ENCODE peak calls at places on chromosomes 7 and 10, in eight cellular contexts. One of them, this sample, is unnamed.

GRCh38 chr10:96683065-96683464 is 37.2 kb downstream of the PIK3AP1 start:
- DNase-seq in B cell: no peak
- DNase-seq in GM13977: no peak
- DNase-seq in GM06990: no peak
- DNase-seq in IMR-90: peak
- DNase-seq in mammary epithelial cell: peak
- DNase-seq in heart right ventricle: no peak
- DNase-seq in OCI-LY7: no peak
- DNase-seq in this sample: no peak

GRCh38 chr7:91883676-91884362 is 3.3 kb upstream of the MTERF1 start:
- DNase-seq in OCI-LY7: no peak
- DNase-seq in heart right ventricle: no peak
- DNase-seq in GM13977: no peak
- DNase-seq in B cell: no peak
- DNase-seq in GM06990: no peak
- DNase-seq in IMR-90: no peak
- DNase-seq in mammary epithelial cell: peak
- DNase-seq in this sample: no peak

GRCh38 chr7:117124585-117125220 is 171.4 kb downstream of the ST7 start:
- DNase-seq in OCI-LY7: no peak
- DNase-seq in GM13977: peak
- DNase-seq in heart right ventricle: peak
- DNase-seq in B cell: no peak
- DNase-seq in GM06990: peak
- DNase-seq in mammary epithelial cell: peak
- DNase-seq in IMR-90: peak
- DNase-seq in this sample: no peak

GRCh38 chr7:108079291-108080057 is 50.7 kb downstream of the LAMB4 start:
- DNase-seq in GM06990: no peak
- DNase-seq in B cell: no peak
- DNase-seq in heart right ventricle: no peak
- DNase-seq in OCI-LY7: no peak
- DNase-seq in IMR-90: peak
- DNase-seq in GM13977: no peak
- DNase-seq in mammary epithelial cell: peak
- DNase-seq in this sample: no peak

GRCh38 chr10:78894841-78895195 is 173.9 kb upstream of the ZMIZ1 start:
- DNase-seq in B cell: no peak
- DNase-seq in GM13977: no peak
- DNase-seq in OCI-LY7: no peak
- DNase-seq in mammary epithelial cell: no peak
- DNase-seq in GM06990: no peak
- DNase-seq in heart right ventricle: no peak
- DNase-seq in IMR-90: no peak
- DNase-seq in this sample: no peak

GRCh38 chr10:22002531-22003110 is 909 bp downstream of the DNAJC1 start:
- DNase-seq in heart right ventricle: no peak
- DNase-seq in OCI-LY7: peak
- DNase-seq in GM13977: peak
- DNase-seq in B cell: peak
- DNase-seq in GM06990: no peak
- DNase-seq in IMR-90: peak
- DNase-seq in mammary epithelial cell: peak
- DNase-seq in this sample: peak

GRCh38 chr7:22726345-22726848 is 603 bp upstream of the IL6 start:
- DNase-seq in heart right ventricle: peak
- DNase-seq in mammary epithelial cell: peak
- DNase-seq in OCI-LY7: peak
- DNase-seq in GM06990: peak
- DNase-seq in B cell: peak
- DNase-seq in GM13977: peak
- DNase-seq in IMR-90: peak
- DNase-seq in this sample: peak

GRCh38 chr7:87567052-87567451 is 33.6 kb downstream of the ABCB1 start:
- DNase-seq in GM13977: no peak
- DNase-seq in OCI-LY7: no peak
- DNase-seq in heart right ventricle: no peak
- DNase-seq in IMR-90: no peak
- DNase-seq in B cell: no peak
- DNase-seq in GM06990: no peak
- DNase-seq in mammary epithelial cell: no peak
- DNase-seq in this sample: no peak

GRCh38 chr10:116888380-116889055 is 39.2 kb downstream of the ENO4 start:
- DNase-seq in heart right ventricle: peak
- DNase-seq in GM06990: no peak
- DNase-seq in mammary epithelial cell: peak
- DNase-seq in GM13977: no peak
- DNase-seq in B cell: no peak
- DNase-seq in IMR-90: peak
- DNase-seq in OCI-LY7: no peak
- DNase-seq in this sample: no peak

GRCh38 chr10:42488416-42488815 is 150.0 kb downstream of the ZNF33B start:
- DNase-seq in OCI-LY7: no peak
- DNase-seq in heart right ventricle: no peak
- DNase-seq in IMR-90: peak
- DNase-seq in B cell: no peak
- DNase-seq in GM06990: no peak
- DNase-seq in mammary epithelial cell: peak
- DNase-seq in GM13977: no peak
- DNase-seq in this sample: no peak

GRCh38 chr7:78770422-78771410 is 682.8 kb downstream of the MAGI2 start:
- DNase-seq in GM06990: no peak
- DNase-seq in heart right ventricle: no peak
- DNase-seq in OCI-LY7: no peak
- DNase-seq in B cell: no peak
- DNase-seq in mammary epithelial cell: no peak
- DNase-seq in IMR-90: peak
- DNase-seq in GM13977: no peak
- DNase-seq in this sample: no peak

GRCh38 chr7:34165927-34166550 is 260.7 kb downstream of the BMPER start:
- DNase-seq in OCI-LY7: peak
- DNase-seq in B cell: no peak
- DNase-seq in GM06990: no peak
- DNase-seq in GM13977: peak
- DNase-seq in IMR-90: peak
- DNase-seq in heart right ventricle: no peak
- DNase-seq in mammary epithelial cell: peak
- DNase-seq in this sample: no peak

DNA sequence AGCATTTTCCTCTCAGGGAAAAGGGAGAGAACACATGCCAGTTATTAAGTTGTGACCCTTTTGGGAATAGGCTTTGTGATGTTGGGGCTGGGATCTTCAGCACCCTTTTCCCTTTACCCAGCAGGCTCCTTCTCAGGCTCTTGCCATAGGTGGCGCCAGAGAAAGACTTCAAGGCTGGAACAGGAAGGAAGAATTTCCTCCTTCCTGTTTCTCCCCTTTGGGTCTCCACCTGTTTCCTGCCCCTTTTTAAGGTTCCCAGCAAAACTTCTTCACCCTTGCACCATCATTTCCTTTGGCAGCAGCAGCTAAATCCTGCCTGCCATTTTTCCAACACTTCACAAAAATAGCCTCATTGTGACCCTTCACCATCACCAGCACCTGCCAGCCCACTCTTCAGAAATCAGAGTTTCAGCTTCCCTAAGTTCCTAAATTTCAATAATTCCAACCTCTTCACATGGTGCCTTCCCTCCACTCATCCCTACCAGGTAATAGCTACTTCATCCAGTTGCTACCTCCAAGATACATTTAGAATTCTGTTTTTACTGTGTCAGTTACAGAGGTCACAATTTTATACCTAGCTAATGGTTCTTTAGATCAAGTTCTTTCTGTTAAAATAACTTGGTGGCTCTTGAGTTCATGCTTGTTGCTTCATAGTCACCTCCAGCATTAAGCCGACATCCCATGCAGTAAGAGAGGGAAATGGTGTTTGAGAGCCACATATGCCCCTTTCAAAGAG is 22.4 kb upstream of the FOXK1 start:
- DNase-seq in IMR-90: no peak
- DNase-seq in OCI-LY7: peak
- DNase-seq in GM06990: no peak
- DNase-seq in GM13977: no peak
- DNase-seq in heart right ventricle: no peak
- DNase-seq in mammary epithelial cell: no peak
- DNase-seq in B cell: no peak
- DNase-seq in this sample: no peak
- TF ChIP-seq CTCF in IMR-90: no peak
- TF ChIP-seq CTCF in OCI-LY7: peak
- TF ChIP-seq CTCF in GM06990: peak
- TF ChIP-seq CTCF in GM13977: peak
- TF ChIP-seq CTCF in heart right ventricle: no peak
- TF ChIP-seq CTCF in mammary epithelial cell: peak
- TF ChIP-seq CTCF in B cell: no peak
- TF ChIP-seq CTCF in this sample: no peak

GRCh38 chr10:26780793-26781601 is 79.8 kb downstream of the ABI1 start:
- DNase-seq in heart right ventricle: no peak
- DNase-seq in B cell: peak
- DNase-seq in GM13977: no peak
- DNase-seq in GM06990: peak
- DNase-seq in IMR-90: peak
- DNase-seq in OCI-LY7: peak
- DNase-seq in mammary epithelial cell: peak
- DNase-seq in this sample: peak
- TF ChIP-seq CTCF in heart right ventricle: no peak
- TF ChIP-seq CTCF in B cell: no peak
- TF ChIP-seq CTCF in GM13977: no peak
- TF ChIP-seq CTCF in GM06990: no peak
- TF ChIP-seq CTCF in IMR-90: no peak
- TF ChIP-seq CTCF in OCI-LY7: no peak
- TF ChIP-seq CTCF in mammary epithelial cell: no peak
- TF ChIP-seq CTCF in this sample: no peak

DNA sequence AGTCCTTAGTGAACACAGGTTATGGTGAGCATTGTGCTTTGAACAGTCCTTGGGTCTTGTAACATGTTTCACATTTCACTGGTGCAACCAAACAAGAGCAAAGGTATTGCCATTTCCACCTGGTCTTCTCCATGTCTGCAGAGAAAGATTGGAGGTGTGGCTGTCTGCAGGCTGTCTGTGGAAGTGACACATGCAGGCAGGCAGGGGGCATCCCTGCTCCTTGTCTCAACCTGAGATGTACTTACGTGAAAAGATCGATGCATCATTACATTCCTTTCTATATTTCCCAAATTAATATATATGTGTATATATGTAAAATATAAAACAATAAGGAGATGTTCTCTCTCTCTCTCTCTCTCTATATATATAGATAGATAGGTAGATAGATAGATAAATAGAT is 54.3 kb downstream of the LRRC18 start:
- DNase-seq in B cell: no peak
- DNase-seq in mammary epithelial cell: no peak
- DNase-seq in OCI-LY7: peak
- DNase-seq in GM06990: no peak
- DNase-seq in IMR-90: no peak
- DNase-seq in GM13977: no peak
- DNase-seq in heart right ventricle: no peak
- DNase-seq in this sample: no peak
- TF ChIP-seq CTCF in B cell: no peak
- TF ChIP-seq CTCF in mammary epithelial cell: peak
- TF ChIP-seq CTCF in OCI-LY7: peak
- TF ChIP-seq CTCF in GM06990: peak
- TF ChIP-seq CTCF in IMR-90: peak
- TF ChIP-seq CTCF in GM13977: peak
- TF ChIP-seq CTCF in heart right ventricle: no peak
- TF ChIP-seq CTCF in this sample: no peak

DNA sequence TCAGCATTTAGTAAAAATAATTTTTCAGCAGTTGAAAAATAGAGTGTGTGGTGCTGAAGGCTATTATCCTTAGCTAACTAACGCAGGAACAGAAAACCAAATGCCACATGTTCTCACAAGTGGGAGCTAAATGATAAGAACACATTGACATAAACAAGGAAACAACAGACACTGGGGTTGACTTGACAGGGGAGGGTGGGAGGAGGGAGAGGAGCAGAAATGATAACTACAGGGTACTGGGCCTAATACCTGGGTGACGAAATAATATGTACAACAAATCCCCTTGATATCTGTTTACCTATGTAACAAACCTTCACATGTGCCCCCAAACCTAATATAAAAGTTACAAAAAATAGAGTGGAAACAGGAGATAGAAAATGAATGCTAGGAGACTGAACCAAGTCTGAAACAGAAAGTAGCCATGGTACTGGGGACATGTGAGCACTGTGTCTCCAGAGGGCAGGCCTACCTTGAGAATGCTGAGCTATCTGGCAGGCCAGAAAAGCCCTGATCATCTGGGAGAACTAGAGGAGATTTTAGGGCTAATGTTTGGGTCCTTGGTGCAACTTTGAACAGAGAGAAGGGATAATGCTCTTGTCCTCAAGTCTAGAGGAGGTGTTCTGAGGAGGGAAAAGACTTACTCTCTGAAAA is 4.7 kb upstream of the EFCAB10 start:
- DNase-seq in IMR-90: no peak
- DNase-seq in GM13977: no peak
- DNase-seq in mammary epithelial cell: no peak
- DNase-seq in GM06990: no peak
- DNase-seq in OCI-LY7: no peak
- DNase-seq in heart right ventricle: no peak
- DNase-seq in B cell: no peak
- DNase-seq in this sample: peak
- TF ChIP-seq CTCF in IMR-90: no peak
- TF ChIP-seq CTCF in GM13977: peak
- TF ChIP-seq CTCF in mammary epithelial cell: no peak
- TF ChIP-seq CTCF in GM06990: no peak
- TF ChIP-seq CTCF in OCI-LY7: no peak
- TF ChIP-seq CTCF in heart right ventricle: no peak
- TF ChIP-seq CTCF in B cell: no peak
- TF ChIP-seq CTCF in this sample: no peak

GRCh38 chr7:48411619-48412018 is 240.4 kb downstream of the ABCA13 start:
- DNase-seq in GM06990: no peak
- DNase-seq in IMR-90: no peak
- DNase-seq in OCI-LY7: no peak
- DNase-seq in GM13977: no peak
- DNase-seq in B cell: no peak
- DNase-seq in mammary epithelial cell: no peak
- DNase-seq in heart right ventricle: no peak
- DNase-seq in this sample: no peak
- TF ChIP-seq CTCF in GM06990: no peak
- TF ChIP-seq CTCF in IMR-90: no peak
- TF ChIP-seq CTCF in OCI-LY7: no peak
- TF ChIP-seq CTCF in GM13977: no peak
- TF ChIP-seq CTCF in B cell: no peak
- TF ChIP-seq CTCF in mammary epithelial cell: no peak
- TF ChIP-seq CTCF in heart right ventricle: no peak
- TF ChIP-seq CTCF in this sample: no peak

DNA sequence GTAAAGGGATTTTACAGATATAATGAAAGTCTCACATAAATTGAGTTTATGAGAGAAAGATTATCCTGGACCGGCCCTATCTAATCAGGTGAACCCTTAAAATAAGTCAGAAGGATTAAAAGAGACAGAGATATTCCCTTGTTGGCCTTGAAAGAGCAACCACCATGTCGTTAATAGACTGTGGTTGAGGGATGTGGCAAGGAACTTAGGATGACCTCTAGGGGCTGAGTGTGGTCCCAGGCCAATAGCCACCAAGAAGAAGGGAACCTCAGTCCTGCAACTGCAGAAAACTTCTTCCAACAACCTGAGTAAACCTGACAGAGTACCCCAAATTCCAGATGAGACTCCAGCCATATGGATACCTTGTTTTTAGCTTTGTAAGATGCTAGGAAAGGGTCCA is 121.5 kb downstream of the POLR1F start:
- DNase-seq in heart right ventricle: no peak
- DNase-seq in OCI-LY7: no peak
- DNase-seq in IMR-90: no peak
- DNase-seq in GM13977: no peak
- DNase-seq in B cell: no peak
- DNase-seq in mammary epithelial cell: no peak
- DNase-seq in GM06990: no peak
- DNase-seq in this sample: no peak
- TF ChIP-seq CTCF in heart right ventricle: no peak
- TF ChIP-seq CTCF in OCI-LY7: no peak
- TF ChIP-seq CTCF in IMR-90: no peak
- TF ChIP-seq CTCF in GM13977: peak
- TF ChIP-seq CTCF in B cell: no peak
- TF ChIP-seq CTCF in mammary epithelial cell: no peak
- TF ChIP-seq CTCF in GM06990: peak
- TF ChIP-seq CTCF in this sample: no peak